ENCODE peak calls at places on chromosomes 3 and 15, in nine cellular contexts. One of them, this sample, is unnamed.

GRCh38 chr3:71940523-71940922 is 155.6 kb upstream of the PROK2 start:
- DNase-seq in cardiac muscle cell: no peak
- DNase-seq in EL: no peak
- DNase-seq in stimulated activated naive B cell treated with anti-CD40 and anti-IgM and Interleukin-4, amounts not matched to agents 10 μg/mL and 1 μg/mL and 100 μg/mL, for 72 hours: no peak
- DNase-seq in Daoy: no peak
- DNase-seq in HT-29: no peak
- DNase-seq in activated CD4-positive, alpha-beta T cell treated with anti-CD3 and anti-CD28 coated beads for 1 hour: no peak
- DNase-seq in HTR-8/SVneo: no peak
- DNase-seq in T-helper 1 cell: no peak
- DNase-seq in this sample: no peak

GRCh38 chr3:189276481-189277190 is 104.9 kb downstream of the TPRG1 start:
- DNase-seq in cardiac muscle cell: no peak
- DNase-seq in EL: peak
- DNase-seq in stimulated activated naive B cell treated with anti-CD40 and anti-IgM and Interleukin-4, amounts not matched to agents 10 μg/mL and 1 μg/mL and 100 μg/mL, for 72 hours: no peak
- DNase-seq in Daoy: peak
- DNase-seq in HT-29: no peak
- DNase-seq in activated CD4-positive, alpha-beta T cell treated with anti-CD3 and anti-CD28 coated beads for 1 hour: no peak
- DNase-seq in HTR-8/SVneo: peak
- DNase-seq in T-helper 1 cell: no peak
- DNase-seq in this sample: peak

GRCh38 chr3:28268989-28269388 is 27.6 kb downstream of the CMC1 start:
- DNase-seq in cardiac muscle cell: no peak
- DNase-seq in EL: no peak
- DNase-seq in stimulated activated naive B cell treated with anti-CD40 and anti-IgM and Interleukin-4, amounts not matched to agents 10 μg/mL and 1 μg/mL and 100 μg/mL, for 72 hours: no peak
- DNase-seq in Daoy: no peak
- DNase-seq in HT-29: no peak
- DNase-seq in activated CD4-positive, alpha-beta T cell treated with anti-CD3 and anti-CD28 coated beads for 1 hour: no peak
- DNase-seq in HTR-8/SVneo: no peak
- DNase-seq in T-helper 1 cell: no peak
- DNase-seq in this sample: no peak

GRCh38 chr3:184524981-184525336 is 36.6 kb upstream of the EPHB3 start:
- DNase-seq in cardiac muscle cell: no peak
- DNase-seq in EL: no peak
- DNase-seq in stimulated activated naive B cell treated with anti-CD40 and anti-IgM and Interleukin-4, amounts not matched to agents 10 μg/mL and 1 μg/mL and 100 μg/mL, for 72 hours: no peak
- DNase-seq in Daoy: peak
- DNase-seq in HT-29: no peak
- DNase-seq in activated CD4-positive, alpha-beta T cell treated with anti-CD3 and anti-CD28 coated beads for 1 hour: no peak
- DNase-seq in HTR-8/SVneo: no peak
- DNase-seq in T-helper 1 cell: peak
- DNase-seq in this sample: peak

GRCh38 chr3:173403376-173403775 is 5.8 kb downstream of the NLGN1 start:
- DNase-seq in cardiac muscle cell: no peak
- DNase-seq in EL: no peak
- DNase-seq in stimulated activated naive B cell treated with anti-CD40 and anti-IgM and Interleukin-4, amounts not matched to agents 10 μg/mL and 1 μg/mL and 100 μg/mL, for 72 hours: no peak
- DNase-seq in Daoy: no peak
- DNase-seq in HT-29: no peak
- DNase-seq in activated CD4-positive, alpha-beta T cell treated with anti-CD3 and anti-CD28 coated beads for 1 hour: no peak
- DNase-seq in HTR-8/SVneo: no peak
- DNase-seq in T-helper 1 cell: no peak
- DNase-seq in this sample: no peak

GRCh38 chr3:97391167-97391566 is 373.4 kb upstream of the ARL6 start:
- DNase-seq in cardiac muscle cell: no peak
- DNase-seq in EL: no peak
- DNase-seq in stimulated activated naive B cell treated with anti-CD40 and anti-IgM and Interleukin-4, amounts not matched to agents 10 μg/mL and 1 μg/mL and 100 μg/mL, for 72 hours: no peak
- DNase-seq in Daoy: no peak
- DNase-seq in HT-29: no peak
- DNase-seq in activated CD4-positive, alpha-beta T cell treated with anti-CD3 and anti-CD28 coated beads for 1 hour: no peak
- DNase-seq in HTR-8/SVneo: no peak
- DNase-seq in T-helper 1 cell: no peak
- DNase-seq in this sample: no peak

GRCh38 chr3:46812237-46812791 is 50.9 kb downstream of the MYL3 start:
- DNase-seq in cardiac muscle cell: peak
- DNase-seq in EL: peak
- DNase-seq in stimulated activated naive B cell treated with anti-CD40 and anti-IgM and Interleukin-4, amounts not matched to agents 10 μg/mL and 1 μg/mL and 100 μg/mL, for 72 hours: peak
- DNase-seq in Daoy: peak
- DNase-seq in HT-29: no peak
- DNase-seq in activated CD4-positive, alpha-beta T cell treated with anti-CD3 and anti-CD28 coated beads for 1 hour: peak
- DNase-seq in HTR-8/SVneo: peak
- DNase-seq in T-helper 1 cell: peak
- DNase-seq in this sample: peak

GRCh38 chr15:34437687-34438086 is at the start of gene GOLGA8A:
- DNase-seq in cardiac muscle cell: peak
- DNase-seq in EL: peak
- DNase-seq in stimulated activated naive B cell treated with anti-CD40 and anti-IgM and Interleukin-4, amounts not matched to agents 10 μg/mL and 1 μg/mL and 100 μg/mL, for 72 hours: peak
- DNase-seq in Daoy: peak
- DNase-seq in HT-29: peak
- DNase-seq in activated CD4-positive, alpha-beta T cell treated with anti-CD3 and anti-CD28 coated beads for 1 hour: peak
- DNase-seq in HTR-8/SVneo: peak
- DNase-seq in T-helper 1 cell: peak
- DNase-seq in this sample: peak

GRCh38 chr15:69820819-69821218 is 276.9 kb downstream of the TLE3 start:
- DNase-seq in cardiac muscle cell: no peak
- DNase-seq in EL: no peak
- DNase-seq in stimulated activated naive B cell treated with anti-CD40 and anti-IgM and Interleukin-4, amounts not matched to agents 10 μg/mL and 1 μg/mL and 100 μg/mL, for 72 hours: no peak
- DNase-seq in Daoy: no peak
- DNase-seq in HT-29: no peak
- DNase-seq in activated CD4-positive, alpha-beta T cell treated with anti-CD3 and anti-CD28 coated beads for 1 hour: no peak
- DNase-seq in HTR-8/SVneo: no peak
- DNase-seq in T-helper 1 cell: no peak
- DNase-seq in this sample: no peak

GRCh38 chr15:68582236-68582635 is 3.4 kb downstream of the CORO2B start:
- DNase-seq in cardiac muscle cell: no peak
- DNase-seq in EL: no peak
- DNase-seq in stimulated activated naive B cell treated with anti-CD40 and anti-IgM and Interleukin-4, amounts not matched to agents 10 μg/mL and 1 μg/mL and 100 μg/mL, for 72 hours: no peak
- DNase-seq in Daoy: no peak
- DNase-seq in HT-29: no peak
- DNase-seq in activated CD4-positive, alpha-beta T cell treated with anti-CD3 and anti-CD28 coated beads for 1 hour: no peak
- DNase-seq in HTR-8/SVneo: no peak
- DNase-seq in T-helper 1 cell: no peak
- DNase-seq in this sample: no peak

GRCh38 chr15:90249123-90249863 is at the start of gene TTLL13:
- DNase-seq in cardiac muscle cell: peak
- DNase-seq in EL: peak
- DNase-seq in stimulated activated naive B cell treated with anti-CD40 and anti-IgM and Interleukin-4, amounts not matched to agents 10 μg/mL and 1 μg/mL and 100 μg/mL, for 72 hours: peak
- DNase-seq in Daoy: peak
- DNase-seq in HT-29: peak
- DNase-seq in activated CD4-positive, alpha-beta T cell treated with anti-CD3 and anti-CD28 coated beads for 1 hour: peak
- DNase-seq in HTR-8/SVneo: peak
- DNase-seq in T-helper 1 cell: no peak
- DNase-seq in this sample: peak

GRCh38 chr3:120129041-120129440 is 34.8 kb upstream of the GSK3B start:
- DNase-seq in cardiac muscle cell: no peak
- DNase-seq in EL: no peak
- DNase-seq in stimulated activated naive B cell treated with anti-CD40 and anti-IgM and Interleukin-4, amounts not matched to agents 10 μg/mL and 1 μg/mL and 100 μg/mL, for 72 hours: no peak
- DNase-seq in Daoy: no peak
- DNase-seq in HT-29: no peak
- DNase-seq in activated CD4-positive, alpha-beta T cell treated with anti-CD3 and anti-CD28 coated beads for 1 hour: no peak
- DNase-seq in HTR-8/SVneo: no peak
- DNase-seq in T-helper 1 cell: no peak
- DNase-seq in this sample: no peak